ENCODE peak calls at places on chromosomes 6 and 20, in four cellular contexts. I, J, G and Z are unnamed samples.

GRCh38 chr20:56195946-56196345 is 52.6 kb upstream of the MC3R start:
- DNase-seq in I (no peak), G (no peak), J (no peak), Z (no peak)

GRCh38 chr20:53707341-53708102 is 113.9 kb upstream of the ZNF217 start:
- DNase-seq in I (peak), G (no peak), J (no peak), Z (peak)

GRCh38 chr20:24722586-24722985 is 226.5 kb upstream of the CST7 start:
- DNase-seq in J (no peak), I (no peak), G (no peak), Z (no peak)

GRCh38 chr6:3612341-3613041 is 139.0 kb downstream of the PXDC1 start:
- DNase-seq in I (no peak), G (peak), J (no peak), Z (no peak)

GRCh38 chr6:39441301-39441700 is 118.8 kb upstream of the KCNK16 start:
- DNase-seq in I (no peak), G (no peak), J (no peak), Z (no peak)

GRCh38 chr20:37914367-37914671 is 11.4 kb downstream of the VSTM2L start:
- DNase-seq in J (no peak), I (no peak), G (no peak), Z (no peak)

GRCh38 chr6:16972535-16972934 is 129.3 kb upstream of the STMND1 start:
- DNase-seq in J (no peak), G (no peak), I (no peak), Z (no peak)

GRCh38 chr20:40293740-40294139 is 395.3 kb downstream of the MAFB start:
- DNase-seq in J (no peak), G (no peak), I (no peak), Z (no peak)

GRCh38 chr6:44256291-44257006 is 879 bp downstream of the SLC35B2 start:
- DNase-seq in G (no peak), I (no peak), J (no peak), Z (peak)

GRCh38 chr6:102114402-102114801 is 720.9 kb downstream of the GRIK2 start:
- DNase-seq in J (no peak), G (peak), I (no peak), Z (peak)

GRCh38 chr20:2172305-2173175 is 70.9 kb downstream of the STK35 start:
- DNase-seq in G (peak), I (peak), J (peak), Z (peak)

GRCh38 chr6:21479140-21479539 is 114.4 kb upstream of the SOX4 start:
- DNase-seq in G (no peak), J (no peak), I (no peak), Z (no peak)

GRCh38 chr20:41171736-41172295 is 34.5 kb downstream of the PLCG1 start:
- DNase-seq in G (no peak), J (no peak), I (no peak), Z (no peak)

GRCh38 chr6:143743256-143744166 is 65.7 kb downstream of the PHACTR2 start:
- DNase-seq in G (peak), I (no peak), J (no peak), Z (peak)

GRCh38 chr6:139369568-139370046 is 4.8 kb downstream of the CITED2 start:
- DNase-seq in I (no peak), J (peak), G (peak), Z (peak)

GRCh38 chr20:8454137-8454712 is 322.2 kb downstream of the PLCB1 start:
- DNase-seq in J (no peak), I (peak), G (peak), Z (peak)

GRCh38 chr6:27575594-27576361 is 102.9 kb upstream of the ZNF184 start:
- DNase-seq in G (peak), I (no peak), J (peak), Z (peak)

DNA sequence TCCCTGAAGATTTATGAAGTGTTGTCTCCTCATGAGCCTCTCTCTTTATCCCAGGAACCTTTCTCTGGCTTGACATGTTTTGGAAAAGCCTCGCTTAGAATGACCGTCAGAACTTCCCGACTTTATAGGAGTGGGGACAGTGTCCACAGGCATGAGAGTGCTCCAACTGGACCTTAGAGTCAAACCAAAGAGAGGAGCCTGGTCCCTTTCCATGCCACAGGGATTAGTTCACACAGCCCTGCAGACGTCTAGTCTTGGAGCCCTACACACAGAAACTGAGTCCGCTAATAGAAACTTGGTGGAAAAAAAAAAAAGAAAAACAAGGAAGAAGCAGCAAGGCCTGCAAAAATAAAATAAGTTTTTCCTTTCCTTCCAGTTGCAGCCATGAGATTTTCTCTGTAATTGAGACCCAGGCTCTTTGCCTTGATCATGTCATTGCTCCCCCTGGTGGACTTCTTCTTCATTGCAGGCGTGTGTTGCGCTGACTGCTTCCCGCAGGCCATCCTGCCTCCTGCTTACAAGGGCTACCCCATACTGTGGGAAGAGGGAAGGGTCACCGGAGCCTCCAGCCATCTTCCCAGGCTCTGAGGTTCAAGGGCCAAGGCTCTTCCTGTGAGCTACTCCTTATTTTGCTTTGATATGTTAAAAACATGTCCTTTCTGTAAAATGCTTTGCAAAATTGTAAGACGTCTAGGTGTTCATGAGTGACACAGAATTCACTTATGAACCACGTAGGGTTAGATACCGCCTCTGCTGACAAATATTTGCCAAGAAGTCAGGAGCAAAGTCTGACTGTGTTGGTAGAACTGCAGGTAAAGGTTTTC is 201.0 kb downstream of the UST start:
- DNase-seq in I (peak), J (peak), G (peak), Z (peak)
- TF ChIP-seq CREB1 in I (no peak), J (no peak), G (no peak), Z (no peak)

DNA sequence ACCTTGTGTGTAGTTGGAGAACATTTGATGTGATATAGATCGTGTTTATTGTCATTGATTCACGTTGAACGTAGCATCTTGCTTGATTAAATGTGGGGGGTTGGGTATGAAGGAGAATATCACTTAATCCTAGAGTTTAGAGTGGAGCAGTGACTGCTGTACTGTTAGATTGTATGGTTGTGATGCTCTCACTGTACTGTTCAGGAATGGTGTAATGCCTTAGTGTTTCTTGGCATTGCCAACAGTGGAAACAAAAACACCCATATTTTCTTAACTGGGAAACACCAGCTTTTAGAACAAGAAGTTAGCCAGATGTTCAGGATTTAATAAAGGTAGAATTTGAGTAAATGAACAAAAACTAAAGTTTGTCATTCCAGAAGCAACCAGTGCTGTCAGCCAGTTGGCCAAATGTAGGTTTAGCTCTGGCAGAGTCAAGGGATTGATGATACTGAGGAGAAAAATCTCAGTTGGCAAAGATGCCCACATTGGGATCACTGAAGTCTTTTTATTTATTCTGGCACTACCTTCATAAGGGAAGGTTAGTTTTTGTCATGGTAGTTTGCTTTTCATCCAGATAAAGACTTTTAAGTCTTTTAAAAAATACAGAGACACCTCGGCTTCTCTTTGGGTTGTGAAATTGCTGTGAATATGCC is 129.9 kb downstream of the JARID2 start:
- DNase-seq in J (no peak), I (no peak), G (no peak), Z (no peak)
- TF ChIP-seq JUNB in J (no peak), I (no peak), G (no peak), Z (no peak)

DNA sequence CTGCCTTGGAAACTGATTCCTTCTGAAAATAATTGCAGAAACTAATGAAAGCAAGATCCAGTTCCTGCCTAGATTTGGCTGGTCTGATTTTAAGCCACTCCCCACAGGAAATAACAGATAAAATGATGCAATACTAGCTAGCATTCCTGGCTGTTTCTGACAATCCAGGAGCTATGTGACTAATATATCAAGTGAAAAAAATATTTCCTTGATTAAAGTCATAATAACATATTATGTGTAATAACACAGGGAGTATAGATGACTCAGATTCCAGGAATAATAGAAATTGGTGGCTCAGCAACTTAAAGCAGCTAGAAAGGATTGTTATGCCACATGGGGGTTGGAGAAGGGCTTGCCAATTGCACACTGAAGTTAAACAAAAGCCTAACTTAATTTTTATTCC is 182.7 kb upstream of the SALL4 start:
- DNase-seq in G (peak), I (no peak), J (no peak), Z (peak)
- TF ChIP-seq CREB1 in G (no peak), I (no peak), J (no peak), Z (no peak)

GRCh38 chr6:159633196-159633595 is 59.8 kb downstream of the SOD2 start:
- DNase-seq in G (peak), J (peak), I (no peak), Z (peak)
- TF ChIP-seq JUNB in G (no peak), J (no peak), I (no peak), Z (no peak)

GRCh38 chr20:31452575-31452974 is 12.1 kb downstream of the DEFB123 start:
- DNase-seq in I (no peak), J (no peak), G (no peak), Z (no peak)
- TF ChIP-seq CREB1 in I (no peak), J (no peak), G (no peak), Z (no peak)